ENCODE peak calls at places on chromosomes 2 and 18, in ten cellular contexts. B is tibial artery; Y is CD8-positive, alpha-beta T cell; D is astrocyte of the spinal cord; Q is PC-9; V is colonic mucosa; M is sigmoid colon; C is Peyer's patch; A is cardiac fibroblast; X is SK-N-SH. Z is an unnamed sample.
A peak's percentile ranks its signal among the peaks of the same experiment; 100 is the strongest.

GRCh38 chr2:17035010-17035409 is 369.4 kb upstream of the CYRIA start:
- DNase-seq in B (no peak), Y (no peak), D (peak; percentile 45), Q (no peak), V (no peak), M (no peak), C (no peak), A (no peak), X (no peak), Z (no peak)

GRCh38 chr2:233964581-233964980 is 47.4 kb downstream of the TRPM8 start:
- DNase-seq in B (no peak), Y (no peak), D (peak; percentile 37), Q (no peak), V (no peak), M (no peak), C (no peak), A (no peak), X (no peak), Z (peak; percentile 47)

GRCh38 chr2:127149384-127149783 is 42.4 kb upstream of the BIN1 start:
- DNase-seq in B (no peak), Y (no peak), D (peak; percentile 94), Q (peak; percentile 98), V (no peak), M (no peak), C (no peak), A (peak; percentile 79), X (no peak), Z (peak; percentile 87)

GRCh38 chr2:235859651-235860050 is 308.5 kb downstream of the GBX2 start:
- DNase-seq in B (no peak), Y (no peak), D (peak; percentile 61), Q (no peak), V (no peak), M (peak; percentile 37), C (no peak), A (peak; percentile 79), X (no peak), Z (no peak)

GRCh38 chr2:124804014-124804940 is 779.2 kb downstream of the CNTNAP5 start:
- DNase-seq in B (no peak), Y (no peak), D (no peak), Q (no peak), V (peak; percentile 52), M (no peak), C (no peak), A (peak; percentile 53), X (peak; percentile 48), Z (no peak)

GRCh38 chr2:106745468-106745867 is 140.5 kb downstream of the ST6GAL2 start:
- DNase-seq in B (no peak), Y (no peak), D (no peak), Q (no peak), V (no peak), M (peak; percentile 63), C (no peak), A (peak; percentile 2), X (peak; percentile 56), Z (no peak)

GRCh38 chr2:234978466-234979203 is 26.8 kb downstream of the SH3BP4 start:
- DNase-seq in B (no peak), Y (no peak), D (peak; percentile 57), Q (peak; percentile 81), V (peak; percentile 61), M (no peak), C (no peak), A (peak; percentile 53), X (no peak), Z (no peak)

GRCh38 chr2:203908344-203909185 is 28.0 kb upstream of the ICOS start:
- DNase-seq in B (no peak), Y (no peak), D (no peak), Q (no peak), V (no peak), M (no peak), C (no peak), A (no peak), X (no peak), Z (no peak)

GRCh38 chr2:228689049-228689448 is 507.6 kb upstream of the SPHKAP start:
- DNase-seq in B (no peak), Y (no peak), D (peak; percentile 28), Q (no peak), V (no peak), M (no peak), C (no peak), A (peak; percentile 19), X (peak; percentile 60), Z (no peak)

GRCh38 chr2:65453916-65454315 is 21.5 kb upstream of the SPRED2 start:
- DNase-seq in B (no peak), Y (no peak), D (no peak), Q (peak; percentile 98), V (no peak), M (no peak), C (no peak), A (no peak), X (no peak), Z (no peak)

GRCh38 chr2:218897394-218898108 is 16.9 kb downstream of the WNT10A start:
- DNase-seq in B (no peak), Y (no peak), D (no peak), Q (no peak), V (no peak), M (no peak), C (no peak), A (no peak), X (peak; percentile 71), Z (no peak)

GRCh38 chr2:82731824-82732223 is 1727.3 kb downstream of the SUCLG1 start:
- DNase-seq in B (no peak), Y (no peak), D (no peak), Q (no peak), V (no peak), M (no peak), C (no peak), A (no peak), X (no peak), Z (no peak)

GRCh38 chr2:134845028-134845427 is 6.6 kb downstream of the ACMSD start:
- DNase-seq in B (no peak), Y (no peak), D (no peak), Q (no peak), V (no peak), M (no peak), C (no peak), A (no peak), X (no peak), Z (no peak)
- TF ChIP-seq CTCF in B (no peak), Y (no peak), D (no peak), Q (no peak), V (no peak), M (no peak), C (no peak), A (no peak), X (no peak), Z (no peak)

GRCh38 chr2:73987109-73987947 is 2.6 kb downstream of the TET3 start:
- DNase-seq in B (no peak), Y (peak; percentile 56), D (peak; percentile 56), Q (no peak), V (peak; percentile 67), M (no peak), C (peak; percentile 53), A (peak; percentile 64), X (peak; percentile 62), Z (no peak)
- H3K4me3 ChIP-seq in B (peak overlapping the region; percentile 0), Y (peak overlapping the region; percentile 65), D (no peak overlapping the region), Q (peak overlapping the region; percentile 58), V (peak overlapping the region; percentile 7), M (peak overlapping the region; percentile 1), C (peak overlapping the region; percentile 79), A (no peak overlapping the region), X (peak overlapping the region; percentile 42), Z (no peak overlapping the region)

GRCh38 chr18:46212398-46212797 is 108.2 kb downstream of the HAUS1 start:
- DNase-seq in B (no peak), Y (no peak), D (no peak), Q (no peak), V (no peak), M (no peak), C (no peak), A (no peak), X (no peak), Z (no peak)

GRCh38 chr18:46215902-46216723 is 111.9 kb downstream of the HAUS1 start:
- DNase-seq in B (no peak), Y (no peak), D (no peak), Q (no peak), V (no peak), M (no peak), C (no peak), A (no peak), X (no peak), Z (no peak)

GRCh38 chr18:46211816-46212215 is 107.6 kb downstream of the HAUS1 start:
- DNase-seq in B (no peak), Y (no peak), D (peak; percentile 59), Q (no peak), V (no peak), M (no peak), C (no peak), A (peak; percentile 25), X (no peak), Z (no peak)

GRCh38 chr18:46214435-46214834 is 110.2 kb downstream of the HAUS1 start:
- DNase-seq in B (no peak), Y (no peak), D (no peak), Q (no peak), V (no peak), M (no peak), C (no peak), A (no peak), X (no peak), Z (no peak)

GRCh38 chr18:46213295-46213694 is 109.1 kb downstream of the HAUS1 start:
- DNase-seq in B (no peak), Y (no peak), D (no peak), Q (no peak), V (no peak), M (no peak), C (no peak), A (peak; percentile 44), X (peak; percentile 17), Z (no peak)
- TF ChIP-seq CTCF in B (no peak), Y (peak; percentile 85), D (peak; percentile 34), Q (peak; percentile 76), V (peak; percentile 35), M (peak; percentile 16), C (no peak), A (peak; percentile 45), X (peak; percentile 42), Z (peak; percentile 20)

GRCh38 chr2:118859157-118859770 is 11.8 kb upstream of the EN1 start:
- DNase-seq in B (no peak), Y (no peak), D (no peak), Q (no peak), V (no peak), M (no peak), C (no peak), A (no peak), X (no peak), Z (no peak)
- H3K4me3 ChIP-seq in B (no peak overlapping the region), Y (no peak overlapping the region), D (no peak overlapping the region), Q (no peak overlapping the region), V (no peak overlapping the region), M (no peak overlapping the region), C (no peak overlapping the region), A (no peak overlapping the region), X (no peak overlapping the region), Z (no peak overlapping the region)

GRCh38 chr2:230636684-230637271 is 75.9 kb upstream of the CAB39 start:
- DNase-seq in B (no peak), Y (no peak), D (no peak), Q (no peak), V (no peak), M (no peak), C (peak; percentile 10), A (no peak), X (no peak), Z (no peak)

GRCh38 chr2:230634146-230634545 is 78.5 kb upstream of the CAB39 start:
- DNase-seq in B (no peak), Y (no peak), D (no peak), Q (no peak), V (no peak), M (no peak), C (no peak), A (no peak), X (no peak), Z (no peak)

GRCh38 chr2:230627806-230628724 is 84.6 kb upstream of the CAB39 start:
- DNase-seq in B (no peak), Y (no peak), D (peak; percentile 56), Q (no peak), V (no peak), M (no peak), C (no peak), A (peak; percentile 68), X (no peak), Z (no peak)

GRCh38 chr2:230631470-230631869 is 81.2 kb upstream of the CAB39 start:
- DNase-seq in B (no peak), Y (no peak), D (no peak), Q (no peak), V (no peak), M (no peak), C (no peak), A (no peak), X (no peak), Z (no peak)
- TF ChIP-seq CTCF in B (no peak), Y (no peak), D (no peak), Q (no peak), V (no peak), M (no peak), C (no peak), A (no peak), X (no peak), Z (no peak)